ENCODE peak calls at places on chromosomes 6 and 20, in seven cellular contexts. One of them, this sample, is unnamed.

GRCh38 chr6:158707120-158707519 is 57.3 kb downstream of the SYTL3 start:
- DNase-seq in progenitor cell of endocrine pancreas: no peak
- DNase-seq in stimulated activated CD4-positive, alpha-beta T cell treated with anti-CD3 and anti-CD28 coated beads, Interleukin-2, amount 100 ng/mL, for 24 hours: no peak
- DNase-seq in Karpas-422: no peak
- DNase-seq in astrocyte of the spinal cord: peak; percentile 49
- DNase-seq in AG04449: no peak
- DNase-seq in LoVo: peak; percentile 70
- DNase-seq in this sample: no peak

GRCh38 chr6:125584468-125584939 is 164.9 kb upstream of the HEY2 start:
- DNase-seq in progenitor cell of endocrine pancreas: no peak
- DNase-seq in stimulated activated CD4-positive, alpha-beta T cell treated with anti-CD3 and anti-CD28 coated beads, Interleukin-2, amount 100 ng/mL, for 24 hours: no peak
- DNase-seq in Karpas-422: no peak
- DNase-seq in astrocyte of the spinal cord: peak; percentile 81
- DNase-seq in AG04449: no peak
- DNase-seq in LoVo: no peak
- DNase-seq in this sample: no peak

GRCh38 chr20:682123-682522 is 6.5 kb upstream of the SCRT2 start:
- DNase-seq in progenitor cell of endocrine pancreas: no peak
- DNase-seq in stimulated activated CD4-positive, alpha-beta T cell treated with anti-CD3 and anti-CD28 coated beads, Interleukin-2, amount 100 ng/mL, for 24 hours: no peak
- DNase-seq in Karpas-422: no peak
- DNase-seq in astrocyte of the spinal cord: no peak
- DNase-seq in AG04449: no peak
- DNase-seq in LoVo: no peak
- DNase-seq in this sample: no peak

GRCh38 chr6:11785449-11785951 is 6.9 kb upstream of the ADTRP start:
- DNase-seq in progenitor cell of endocrine pancreas: no peak
- DNase-seq in stimulated activated CD4-positive, alpha-beta T cell treated with anti-CD3 and anti-CD28 coated beads, Interleukin-2, amount 100 ng/mL, for 24 hours: peak; percentile 19
- DNase-seq in Karpas-422: no peak
- DNase-seq in astrocyte of the spinal cord: no peak
- DNase-seq in AG04449: no peak
- DNase-seq in LoVo: no peak
- DNase-seq in this sample: no peak

GRCh38 chr6:164108869-164109769 is 694.6 kb downstream of the QKI start:
- DNase-seq in progenitor cell of endocrine pancreas: no peak
- DNase-seq in stimulated activated CD4-positive, alpha-beta T cell treated with anti-CD3 and anti-CD28 coated beads, Interleukin-2, amount 100 ng/mL, for 24 hours: no peak
- DNase-seq in Karpas-422: no peak
- DNase-seq in astrocyte of the spinal cord: peak; percentile 56
- DNase-seq in AG04449: no peak
- DNase-seq in LoVo: peak; percentile 69
- DNase-seq in this sample: peak; percentile 7

GRCh38 chr20:41167118-41167470 is 29.8 kb downstream of the PLCG1 start:
- DNase-seq in progenitor cell of endocrine pancreas: no peak
- DNase-seq in stimulated activated CD4-positive, alpha-beta T cell treated with anti-CD3 and anti-CD28 coated beads, Interleukin-2, amount 100 ng/mL, for 24 hours: no peak
- DNase-seq in Karpas-422: no peak
- DNase-seq in astrocyte of the spinal cord: no peak
- DNase-seq in AG04449: no peak
- DNase-seq in LoVo: no peak
- DNase-seq in this sample: no peak

GRCh38 chr6:39876111-39876510 is 58.2 kb downstream of the MOCS1 start:
- DNase-seq in progenitor cell of endocrine pancreas: no peak
- DNase-seq in stimulated activated CD4-positive, alpha-beta T cell treated with anti-CD3 and anti-CD28 coated beads, Interleukin-2, amount 100 ng/mL, for 24 hours: no peak
- DNase-seq in Karpas-422: no peak
- DNase-seq in astrocyte of the spinal cord: no peak
- DNase-seq in AG04449: no peak
- DNase-seq in LoVo: no peak
- DNase-seq in this sample: no peak

GRCh38 chr6:33288141-33288941 is 698 bp downstream of the WDR46 start:
- DNase-seq in progenitor cell of endocrine pancreas: no peak
- DNase-seq in stimulated activated CD4-positive, alpha-beta T cell treated with anti-CD3 and anti-CD28 coated beads, Interleukin-2, amount 100 ng/mL, for 24 hours: no peak
- DNase-seq in Karpas-422: no peak
- DNase-seq in astrocyte of the spinal cord: no peak
- DNase-seq in AG04449: no peak
- DNase-seq in LoVo: no peak
- DNase-seq in this sample: no peak

GRCh38 chr20:24815196-24815815 is 133.8 kb upstream of the CST7 start:
- DNase-seq in progenitor cell of endocrine pancreas: no peak
- DNase-seq in stimulated activated CD4-positive, alpha-beta T cell treated with anti-CD3 and anti-CD28 coated beads, Interleukin-2, amount 100 ng/mL, for 24 hours: no peak
- DNase-seq in Karpas-422: no peak
- DNase-seq in astrocyte of the spinal cord: no peak
- DNase-seq in AG04449: no peak
- DNase-seq in LoVo: no peak
- DNase-seq in this sample: no peak